ENCODE peak calls at places on chromosomes 13 and 19, in seven cellular contexts. E is PC-9, K is lower lobe of right lung, C is left lung, W is IMR-90, U is fibroblast of lung, J is endodermal cell. A is an unnamed sample. For H3K4me1, the result is how much of the 10 kb centered on the place peaks cover.

GRCh38 chr19:48689438-48689837 is 6.3 kb upstream of the FUT2 start:
- DNase-seq in J (no peak), W (no peak), E (no peak), K (no peak), U (no peak), C (no peak), A (no peak)

GRCh38 chr19:30792561-30793505 is 420.6 kb downstream of the ZNF536 start:
- DNase-seq in J (peak), U (no peak), C (no peak), K (no peak), W (no peak), E (no peak), A (no peak)

GRCh38 chr13:44932171-44932849 is 57.0 kb downstream of the NUFIP1 start:
- DNase-seq in C (no peak), J (no peak), E (no peak), U (peak), W (peak), K (no peak), A (no peak)

GRCh38 chr19:45404557-45405434 is at the start of gene PPP1R13L:
- DNase-seq in U (peak), J (peak), K (peak), W (peak), C (peak), E (peak), A (peak)

GRCh38 chr19:18637644-18638630 is 1.1 kb downstream of the KLHL26 start:
- DNase-seq in U (no peak), W (no peak), C (no peak), E (peak), J (peak), K (no peak), A (no peak)

GRCh38 chr19:53865918-53866696 is 1.6 kb upstream of the MYADM start:
- DNase-seq in E (peak), K (peak), U (peak), C (peak), W (peak), J (peak), A (peak)

GRCh38 chr19:16564842-16565241 is 7.4 kb downstream of the SLC35E1 start:
- DNase-seq in J (no peak), K (peak), W (no peak), E (no peak), U (no peak), C (peak), A (no peak)

GRCh38 chr19:50432221-50432626 is 468 bp upstream of the MYBPC2 start:
- DNase-seq in J (peak), U (peak), W (no peak), C (no peak), E (no peak), K (no peak), A (no peak)

GRCh38 chr13:42652642-42653415 is 78.9 kb downstream of the TNFSF11 start:
- DNase-seq in E (no peak), C (no peak), K (no peak), J (no peak), W (no peak), U (no peak), A (no peak)

GRCh38 chr19:17200408-17201079 is 14.6 kb upstream of the USE1 start:
- DNase-seq in K (no peak), C (no peak), E (no peak), U (no peak), J (no peak), W (no peak), A (no peak)

GRCh38 chr19:58560007-58560887 is 1.8 kb upstream of the UBE2M start:
- DNase-seq in E (no peak), J (no peak), U (no peak), W (no peak), K (no peak), C (peak), A (no peak)

GRCh38 chr13:101425623-101426022 is 9.3 kb upstream of the NALCN start:
- DNase-seq in E (no peak), K (no peak), W (no peak), J (no peak), C (no peak), U (no peak), A (no peak)

GRCh38 chr13:104871456-104871855 is 1664.0 kb downstream of the EFNB2 start:
- DNase-seq in K (no peak), W (no peak), J (no peak), C (no peak), E (no peak), U (no peak), A (no peak)

GRCh38 chr19:33246729-33247440 is 21.2 kb upstream of the SLC7A10 start:
- DNase-seq in J (no peak), E (no peak), U (no peak), K (peak), W (no peak), C (peak), A (no peak)

GRCh38 chr19:33247441-33247819 is 21.8 kb upstream of the SLC7A10 start:
- DNase-seq in W (no peak), K (peak), C (no peak), E (no peak), J (no peak), U (no peak), A (no peak)

GRCh38 chr19:33248104-33248503 is 22.5 kb upstream of the SLC7A10 start:
- DNase-seq in E (no peak), J (no peak), W (no peak), C (peak), K (peak), U (no peak), A (no peak)

GRCh38 chr19:33248553-33248953 is 22.9 kb upstream of the SLC7A10 start:
- DNase-seq in C (peak), W (no peak), E (no peak), J (no peak), K (peak), U (no peak), A (no peak)

GRCh38 chr19:33245948-33246728 is 20.5 kb upstream of the SLC7A10 start:
- DNase-seq in E (no peak), K (peak), U (no peak), W (no peak), J (no peak), C (peak), A (no peak)
- TF ChIP-seq CTCF in E (peak), K (peak), U (peak), W (peak), J (peak), C (peak), A (peak)

DNA sequence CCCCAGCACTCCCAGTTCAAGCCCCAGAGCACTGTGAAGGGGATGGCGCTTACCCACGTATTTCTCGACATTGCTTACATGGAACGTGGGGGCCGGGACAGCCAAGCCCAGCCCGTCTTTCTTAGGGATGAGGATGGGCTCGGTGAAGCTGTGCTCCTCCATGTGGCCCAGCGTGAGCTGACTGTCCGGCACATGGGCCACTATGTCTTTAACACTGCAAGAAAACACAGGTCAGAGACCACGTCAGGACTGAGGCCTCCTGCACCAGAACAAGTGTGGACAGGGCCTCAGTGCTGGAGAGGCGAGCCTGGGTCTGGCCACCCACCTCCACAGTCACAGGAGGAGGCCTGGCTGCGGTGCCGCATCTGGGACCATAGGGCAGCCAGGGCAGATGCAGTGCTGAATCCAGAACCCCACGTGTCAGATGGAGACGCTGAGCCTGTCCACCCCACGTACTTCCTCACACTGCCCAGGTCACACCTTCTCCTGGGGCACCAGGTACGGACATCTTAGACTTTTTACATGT is 125.2 kb downstream of the TUBA3C start:
- DNase-seq in U (no peak), W (no peak), K (no peak), C (no peak), E (no peak), J (no peak), A (no peak)
- H3K27ac ChIP-seq in U (no peak), W (no peak), K (no peak), C (no peak), E (no peak), J (no peak), A (no peak)

GRCh38 chr19:11138659-11139526 is 16.7 kb downstream of the SPC24 start:
- DNase-seq in C (peak), W (peak), U (peak), K (peak), E (peak), J (peak), A (peak)
- H3K4me1 ChIP-seq in C (under half), W (under half), U (under half), K (half or more), E (half or more), J (under half), A (half or more)

GRCh38 chr19:6032827-6033226 is 54.9 kb upstream of the RANBP3 start:
- DNase-seq in J (peak), E (no peak), U (no peak), C (no peak), W (no peak), K (peak), A (no peak)

GRCh38 chr19:6032381-6032780 is 54.4 kb upstream of the RANBP3 start:
- DNase-seq in C (no peak), J (no peak), K (no peak), E (no peak), U (no peak), W (no peak), A (no peak)

GRCh38 chr19:6033744-6034264 is 55.9 kb upstream of the RANBP3 start:
- DNase-seq in W (no peak), C (no peak), U (no peak), J (no peak), K (peak), E (no peak), A (no peak)

GRCh38 chr19:6035026-6035425 is 57.1 kb upstream of the RANBP3 start:
- DNase-seq in W (no peak), C (no peak), J (no peak), E (no peak), K (peak), U (no peak), A (no peak)

GRCh38 chr19:6034512-6034911 is 56.6 kb upstream of the RANBP3 start:
- DNase-seq in U (no peak), J (no peak), K (no peak), E (no peak), W (no peak), C (no peak), A (no peak)
- TF ChIP-seq CTCF in U (no peak), J (no peak), K (no peak), E (no peak), W (no peak), C (no peak), A (no peak)

GRCh38 chr13:49454388-49455015 is 10.4 kb downstream of the SETDB2 start:
- DNase-seq in K (no peak), C (no peak), J (no peak), E (no peak), U (peak), W (peak), A (no peak)
- H3K27ac ChIP-seq in K (no peak), C (peak), J (no peak), E (no peak), U (peak), W (peak), A (no peak)

GRCh38 chr19:1468274-1469199 is 10.5 kb downstream of the C19orf25 start:
- DNase-seq in W (peak), U (no peak), E (no peak), C (peak), K (no peak), J (peak), A (no peak)
- H3K4me1 ChIP-seq in W (under half), U (under half), E (under half), C (under half), K (half or more), J (under half), A (under half)

GRCh38 chr13:97111705-97112104 is 110.4 kb upstream of the MBNL2 start:
- DNase-seq in J (no peak), W (no peak), E (no peak), U (no peak), C (no peak), K (no peak), A (no peak)

GRCh38 chr13:97107815-97108534 is 113.7 kb upstream of the OXGR1 start:
- DNase-seq in C (no peak), W (peak), J (no peak), E (no peak), U (peak), K (no peak), A (no peak)

GRCh38 chr13:97108535-97108910 is 113.6 kb upstream of the MBNL2 start:
- DNase-seq in J (no peak), U (peak), W (peak), E (no peak), C (no peak), K (no peak), A (no peak)

GRCh38 chr13:97109256-97109655 is 112.9 kb upstream of the MBNL2 start:
- DNase-seq in C (no peak), J (no peak), E (no peak), W (no peak), K (no peak), U (no peak), A (no peak)

GRCh38 chr13:97109841-97110492 is 112.2 kb upstream of the MBNL2 start:
- DNase-seq in C (peak), W (peak), E (peak), K (peak), J (peak), U (peak), A (peak)
- TF ChIP-seq CTCF in C (peak), W (peak), E (peak), K (peak), J (peak), U (peak), A (peak)

GRCh38 chr13:30456290-30456689 is 9.4 kb downstream of the HMGB1 start:
- DNase-seq in K (no peak), E (no peak), U (no peak), J (no peak), C (no peak), W (no peak), A (no peak)

GRCh38 chr13:30450066-30450465 is 15.7 kb downstream of the HMGB1 start:
- DNase-seq in J (no peak), K (no peak), U (no peak), W (no peak), C (no peak), E (no peak), A (no peak)

GRCh38 chr13:30453727-30454126 is 12.0 kb downstream of the HMGB1 start:
- DNase-seq in E (no peak), U (no peak), W (peak), C (no peak), J (no peak), K (no peak), A (no peak)

GRCh38 chr13:30457306-30457891 is 8.3 kb downstream of the HMGB1 start:
- DNase-seq in W (no peak), C (no peak), J (no peak), E (no peak), U (no peak), K (no peak), A (no peak)

DNA sequence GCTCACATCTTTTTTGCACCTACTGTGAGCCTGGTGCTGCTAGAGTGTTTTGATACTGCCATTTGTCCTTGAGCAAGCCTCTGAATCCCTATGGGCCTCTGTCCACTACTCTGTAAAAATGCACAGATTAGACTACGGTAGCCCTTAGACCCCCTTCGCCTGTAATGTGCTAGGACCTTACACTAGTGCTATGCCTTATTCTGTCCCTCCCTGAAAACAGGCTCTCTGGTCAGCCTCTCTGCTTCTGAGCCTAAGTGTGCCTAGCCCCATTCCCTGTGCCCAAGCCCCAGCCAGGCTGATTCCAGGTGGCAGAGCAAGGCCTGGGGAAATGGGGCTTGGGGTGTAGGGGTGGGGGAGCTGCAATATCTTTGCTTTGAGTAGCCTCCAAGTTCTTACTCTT is 10.7 kb downstream of the HMGB1 start:
- DNase-seq in C (no peak), W (no peak), K (no peak), E (no peak), J (no peak), U (no peak), A (no peak)
- H3K27ac ChIP-seq in C (no peak), W (no peak), K (no peak), E (no peak), J (no peak), U (no peak), A (no peak)

A was measured in heart right ventricle.